ENCODE peak calls at places on chromosomes 13 and 19, in nine cellular contexts. A is PC-9, R is IMR-90, P is GM12878, O is hepatocyte, H is fibroblast of lung, B is astrocyte, M is H9, W is neural progenitor cell. Y is an unnamed sample.

GRCh38 chr13:101556676-101557121 is 104.2 kb downstream of the ITGBL1 start:
- DNase-seq in B (no peak), R (peak; percentile 7), M (no peak), W (no peak), P (no peak), H (peak; percentile 67), O (no peak), A (no peak), Y (no peak)

GRCh38 chr19:32581704-32582164 is 744 bp downstream of the PDCD5 start:
- DNase-seq in R (peak; percentile 66), M (peak; percentile 31), A (no peak), H (peak; percentile 43), B (peak; percentile 47), W (peak; percentile 57), P (no peak), O (peak; percentile 39), Y (peak; percentile 3)

GRCh38 chr19:31294189-31294588 is 55.0 kb downstream of the TSHZ3 start:
- DNase-seq in W (no peak), B (no peak), O (no peak), A (no peak), R (no peak), P (no peak), M (no peak), H (no peak), Y (no peak)

GRCh38 chr19:35519291-35519690 is 5.8 kb upstream of the DMKN start:
- DNase-seq in H (peak; percentile 25), M (no peak), R (peak; percentile 27), W (no peak), P (no peak), B (no peak), A (peak; percentile 66), O (peak; percentile 29), Y (peak; percentile 85)

GRCh38 chr13:35768551-35768950 is 292.1 kb upstream of the MAB21L1 start:
- DNase-seq in H (peak; percentile 41), R (peak; percentile 76), P (no peak), B (peak; percentile 74), A (no peak), M (no peak), O (no peak), W (no peak), Y (no peak)

GRCh38 chr19:35518313-35518712 is 4.9 kb upstream of the DMKN start:
- DNase-seq in M (no peak), W (no peak), P (no peak), A (peak; percentile 57), O (peak; percentile 35), R (peak; percentile 98), B (peak; percentile 90), H (peak; percentile 92), Y (peak; percentile 84)

GRCh38 chr19:35549174-35549788 is 3.9 kb downstream of the TMEM147 start:
- DNase-seq in R (peak; percentile 56), P (no peak), B (no peak), A (peak; percentile 50), H (peak; percentile 70), M (peak; percentile 79), W (peak; percentile 91), O (peak; percentile 88), Y (peak; percentile 65)

GRCh38 chr19:17235618-17236413 is 9.8 kb downstream of the OCEL1 start:
- DNase-seq in B (peak; percentile 68), H (peak; percentile 72), W (peak; percentile 91), O (peak; percentile 86), R (peak; percentile 76), P (no peak), M (peak; percentile 84), A (peak; percentile 24), Y (no peak)

GRCh38 chr19:17243854-17244617 is 1.7 kb downstream of the NR2F6 start:
- DNase-seq in P (no peak), W (peak; percentile 76), O (peak; percentile 73), M (peak; percentile 59), B (no peak), R (peak; percentile 20), H (peak; percentile 38), A (peak; percentile 54), Y (peak; percentile 42)

GRCh38 chr13:33289966-33290365 is 4.4 kb upstream of the STARD13 start:
- DNase-seq in P (no peak), A (no peak), R (peak; percentile 66), W (no peak), B (peak; percentile 77), M (no peak), H (no peak), O (no peak), Y (no peak)

GRCh38 chr13:47904239-47904638 is 96.8 kb downstream of the SUCLA2 start:
- DNase-seq in B (no peak), P (no peak), A (peak; percentile 36), H (no peak), W (no peak), O (no peak), M (no peak), R (no peak), Y (peak; percentile 13)

GRCh38 chr13:51453959-51454703 is 1.3 kb upstream of the INTS6 start:
- DNase-seq in R (peak; percentile 6), O (peak; percentile 46), H (no peak), M (no peak), B (no peak), W (peak; percentile 35), P (no peak), A (peak; percentile 40), Y (peak; percentile 9)

GRCh38 chr13:46179576-46180368 is 2.2 kb downstream of the LCP1 start:
- DNase-seq in H (no peak), R (no peak), B (no peak), P (no peak), W (no peak), O (no peak), M (no peak), A (no peak), Y (no peak)

GRCh38 chr13:106649495-106649894 is 81.6 kb upstream of the ARGLU1 start:
- DNase-seq in A (peak; percentile 61), W (no peak), P (no peak), O (peak; percentile 69), R (peak; percentile 22), M (no peak), B (peak; percentile 51), H (peak; percentile 47), Y (peak; percentile 27)

GRCh38 chr19:39082167-39082566 is 2.0 kb upstream of the ACP7 start:
- DNase-seq in A (no peak), R (no peak), H (no peak), B (no peak), M (no peak), O (no peak), W (no peak), P (no peak), Y (no peak)

GRCh38 chr13:47413112-47413511 is 516.3 kb upstream of the HTR2A start:
- DNase-seq in O (no peak), A (no peak), H (peak; percentile 19), P (no peak), M (no peak), W (no peak), R (peak; percentile 34), B (peak; percentile 16), Y (no peak)

GRCh38 chr13:112784811-112785418 is 95.1 kb downstream of the ATP11A start:
- DNase-seq in M (no peak), O (no peak), R (no peak), H (no peak), A (no peak), W (no peak), B (no peak), P (no peak), Y (no peak)

GRCh38 chr13:112782433-112783010 is 92.7 kb downstream of the ATP11A start:
- DNase-seq in B (peak; percentile 8), W (no peak), R (no peak), P (no peak), O (no peak), H (no peak), M (no peak), A (no peak), Y (no peak)

GRCh38 chr13:112783946-112784500 is 94.2 kb downstream of the ATP11A start:
- DNase-seq in B (no peak), O (no peak), A (no peak), M (peak; percentile 26), P (no peak), H (no peak), W (no peak), R (no peak), Y (no peak)

GRCh38 chr13:112783135-112783945 is 93.5 kb downstream of the ATP11A start:
- DNase-seq in H (peak; percentile 83), B (peak; percentile 64), R (peak; percentile 90), W (no peak), P (no peak), M (no peak), O (no peak), A (no peak), Y (no peak)

DNA sequence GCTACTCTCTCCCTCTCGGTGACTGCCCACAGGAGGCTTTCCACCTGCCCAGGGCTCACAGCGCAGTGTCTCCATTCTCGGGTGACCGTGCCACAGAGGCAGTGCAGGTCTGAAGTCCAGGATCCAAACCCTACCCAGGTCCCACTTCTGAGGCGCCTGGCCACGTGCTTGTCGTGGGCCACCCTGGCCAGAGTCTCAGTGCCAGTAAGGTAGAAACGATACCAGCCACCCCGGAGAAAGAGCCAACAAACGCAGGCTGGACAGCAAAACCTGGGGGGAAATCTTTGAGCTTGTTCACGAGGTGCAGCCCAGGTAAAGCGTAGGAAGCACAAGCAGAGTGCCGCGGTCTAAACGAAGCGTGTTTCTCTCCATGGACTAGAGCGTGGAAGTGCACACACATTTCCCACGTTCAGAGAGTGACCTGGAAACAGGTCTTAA is 95.6 kb downstream of the ATP11A start:
- DNase-seq in M (peak; percentile 22), A (no peak), P (no peak), O (no peak), B (no peak), R (no peak), H (no peak), W (no peak), Y (no peak)
- H4K20me1 ChIP-seq in M (no peaks in the 10 kb centered on the region), A (no peaks in the 10 kb centered on the region), P (no peaks in the 10 kb centered on the region), O (peaks cover 2% of the 10 kb centered on the region), B (no peaks in the 10 kb centered on the region), R (peaks cover 22% of the 10 kb centered on the region), H (no peaks in the 10 kb centered on the region), W (peaks cover 16% of the 10 kb centered on the region), Y (no peaks in the 10 kb centered on the region)

GRCh38 chr13:58043971-58044370 is 412.4 kb downstream of the PCDH17 start:
- DNase-seq in M (no peak), P (no peak), W (no peak), R (no peak), B (no peak), O (no peak), A (no peak), H (no peak), Y (no peak)

GRCh38 chr13:58051807-58052375 is 420.3 kb downstream of the PCDH17 start:
- DNase-seq in O (no peak), M (peak; percentile 38), B (no peak), A (no peak), R (no peak), P (no peak), H (no peak), W (no peak), Y (no peak)

GRCh38 chr13:58048670-58049069 is 417.1 kb downstream of the PCDH17 start:
- DNase-seq in R (no peak), A (no peak), O (no peak), B (peak; percentile 30), H (peak; percentile 2), P (no peak), W (no peak), M (no peak), Y (no peak)
- H4K20me1 ChIP-seq in R (no peaks in the 10 kb centered on the region), A (no peaks in the 10 kb centered on the region), O (no peaks in the 10 kb centered on the region), B (no peaks in the 10 kb centered on the region), H (no peaks in the 10 kb centered on the region), P (no peaks in the 10 kb centered on the region), W (no peaks in the 10 kb centered on the region), M (no peaks in the 10 kb centered on the region), Y (no peaks in the 10 kb centered on the region)

GRCh38 chr13:23050126-23050525 is 130.7 kb upstream of the SGCG start:
- DNase-seq in A (no peak), B (no peak), W (no peak), P (no peak), O (peak; percentile 33), H (no peak), M (no peak), R (no peak), Y (no peak)
- H4K20me1 ChIP-seq in A (no peaks in the 10 kb centered on the region), B (no peaks in the 10 kb centered on the region), W (no peaks in the 10 kb centered on the region), P (no peaks in the 10 kb centered on the region), O (no peaks in the 10 kb centered on the region), H (no peaks in the 10 kb centered on the region), M (no peaks in the 10 kb centered on the region), R (no peaks in the 10 kb centered on the region), Y (no peaks in the 10 kb centered on the region)

GRCh38 chr19:2777952-2778683 is 5.0 kb downstream of the SGTA start:
- DNase-seq in H (no peak), W (no peak), P (no peak), O (no peak), B (no peak), R (no peak), M (no peak), A (no peak), Y (no peak)
- H4K20me1 ChIP-seq in H (no peaks in the 10 kb centered on the region), W (peaks cover 86% of the 10 kb centered on the region), P (peaks cover 6% of the 10 kb centered on the region), O (peaks cover 53% of the 10 kb centered on the region), B (peaks cover 89% of the 10 kb centered on the region), R (peaks cover 83% of the 10 kb centered on the region), M (no peaks in the 10 kb centered on the region), A (peaks cover 14% of the 10 kb centered on the region), Y (peaks cover 22% of the 10 kb centered on the region)

Y was measured in PC-3.